ENCODE peak calls at places on chromosome 3, in nine cellular contexts. Z is cardiac fibroblast, J is LNCaP clone FGC, O is mammary epithelial cell, V is psoas muscle, K is AG04449, R is lower leg skin, A is heart left ventricle, S is epithelial cell of esophagus. X is an unnamed sample.

GRCh38 chr3:160780246-160780645 is 24.2 kb downstream of the PPM1L start:
- DNase-seq in K (no peak), V (no peak), S (no peak), R (no peak), A (no peak), J (no peak), O (no peak), Z (no peak), X (no peak)

GRCh38 chr3:120324185-120324584 is 25.0 kb downstream of the LRRC58 start:
- DNase-seq in K (no peak), R (no peak), A (no peak), J (no peak), V (no peak), Z (no peak), S (peak; percentile 41), O (no peak), X (no peak)

GRCh38 chr3:178343433-178344038 is 192.7 kb upstream of the KCNMB2 start:
- DNase-seq in R (no peak), V (no peak), K (no peak), Z (no peak), J (no peak), A (peak; percentile 45), S (peak; percentile 26), O (no peak), X (no peak)

GRCh38 chr3:51985063-51985462 is 1.7 kb downstream of the ACY1 start:
- DNase-seq in S (no peak), V (no peak), O (no peak), J (no peak), A (no peak), Z (no peak), K (no peak), R (no peak), X (no peak)

GRCh38 chr3:109702252-109702651 is 364.9 kb upstream of the DPPA4 start:
- DNase-seq in Z (peak; percentile 61), A (no peak), R (no peak), S (peak; percentile 49), K (no peak), J (no peak), O (peak; percentile 78), V (no peak), X (no peak)

GRCh38 chr3:5160926-5161858 is 26.3 kb upstream of the EDEM1 start:
- DNase-seq in J (no peak), V (no peak), K (no peak), R (no peak), O (peak; percentile 56), Z (no peak), A (no peak), S (peak; percentile 59), X (no peak)

GRCh38 chr3:149216195-149216869 is 5.3 kb downstream of the CP start:
- DNase-seq in Z (peak; percentile 54), K (no peak), A (no peak), R (no peak), S (no peak), V (no peak), J (no peak), O (no peak), X (no peak)

GRCh38 chr3:111715911-111716523 is 120.9 kb upstream of the ZBED2 start:
- DNase-seq in K (no peak), R (peak; percentile 41), O (no peak), J (peak; percentile 58), A (no peak), V (no peak), S (peak; percentile 60), Z (peak; percentile 74), X (no peak)

GRCh38 chr3:9725775-9726174 is 5.8 kb upstream of the BRPF1 start:
- DNase-seq in V (no peak), A (no peak), K (no peak), R (no peak), O (no peak), J (no peak), Z (no peak), S (no peak), X (no peak)

GRCh38 chr3:55089211-55089610 is 161.4 kb upstream of the LRTM1 start:
- DNase-seq in R (no peak), Z (peak; percentile 7), A (no peak), J (no peak), S (no peak), V (no peak), O (no peak), K (no peak), X (no peak)

GRCh38 chr3:73512095-73512494 is 112.6 kb downstream of the PDZRN3 start:
- DNase-seq in Z (peak; percentile 53), J (no peak), O (no peak), S (no peak), V (no peak), R (no peak), A (no peak), K (no peak), X (no peak)

GRCh38 chr3:66497982-66498671 is 2.7 kb downstream of the LRIG1 start:
- DNase-seq in Z (no peak), O (no peak), R (no peak), V (no peak), J (no peak), S (no peak), A (no peak), K (no peak), X (no peak)

GRCh38 chr3:66497288-66497972 is 3.4 kb downstream of the LRIG1 start:
- DNase-seq in V (no peak), O (no peak), S (no peak), A (no peak), Z (no peak), J (peak; percentile 71), R (no peak), K (no peak), X (no peak)

GRCh38 chr3:66499881-66500574 is 794 bp downstream of the LRIG1 start:
- DNase-seq in K (no peak), Z (peak; percentile 14), A (peak; percentile 76), S (peak; percentile 24), J (no peak), R (no peak), V (peak; percentile 68), O (peak; percentile 1), X (no peak)

GRCh38 chr3:66500575-66501482 is at the start of gene LRIG1:
- DNase-seq in Z (peak; percentile 99), A (peak; percentile 100), R (peak; percentile 98), K (peak; percentile 63), S (peak; percentile 99), O (peak; percentile 97), V (peak; percentile 100), J (peak; percentile 94), X (peak; percentile 85)

DNA sequence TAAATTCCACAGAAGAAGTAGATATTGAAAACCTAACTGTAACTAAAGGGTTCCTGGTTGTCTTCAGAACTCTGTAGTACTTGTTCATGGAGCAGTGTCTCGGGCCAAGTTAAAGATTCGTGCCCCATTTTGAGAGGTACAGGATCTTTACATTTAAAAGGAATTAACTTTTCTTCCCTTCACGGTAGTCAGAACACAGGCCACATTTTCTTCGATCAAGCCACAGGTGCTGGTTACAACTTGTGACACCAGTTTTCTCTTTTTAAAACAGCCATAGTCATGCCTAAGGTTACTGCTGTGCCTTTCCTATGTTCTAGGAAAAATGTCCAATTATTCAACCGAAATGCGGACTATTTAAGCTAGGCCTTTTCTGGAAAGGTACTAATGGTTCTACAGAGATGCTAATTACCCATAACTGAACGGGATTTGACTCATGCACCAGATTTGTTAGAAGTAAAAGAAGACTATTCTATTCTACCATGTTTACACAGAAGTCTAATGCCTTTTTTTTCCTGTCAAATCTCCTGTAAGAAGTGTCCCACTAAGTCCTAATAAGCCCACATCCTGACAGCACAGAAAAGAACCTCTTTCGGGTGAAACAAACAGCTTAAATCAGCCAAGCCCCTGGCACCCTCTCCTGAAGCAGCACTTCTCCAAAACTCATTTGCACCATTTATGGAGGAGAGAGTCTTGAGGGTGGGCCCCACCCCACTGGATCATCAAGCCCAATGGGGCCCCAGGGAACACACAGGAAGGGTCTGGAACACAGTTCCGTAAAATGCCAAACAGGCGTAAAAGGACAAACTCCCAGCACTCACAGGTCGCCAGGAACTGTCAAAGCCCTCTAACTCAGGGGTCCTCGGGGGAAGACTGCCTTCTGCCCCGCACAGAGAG is 1.9 kb downstream of the LRIG1 start:
- DNase-seq in K (no peak), V (peak; percentile 56), J (no peak), R (no peak), O (no peak), Z (no peak), S (no peak), A (no peak), X (no peak)
- H3K4me3 ChIP-seq in K (peak overlapping the region; percentile 81), V (peak overlapping the region; percentile 97), J (peak overlapping the region; percentile 91), R (peak overlapping the region; percentile 9), O (peak overlapping the region; percentile 88), Z (peak overlapping the region; percentile 86), S (peak overlapping the region; percentile 69), A (peak overlapping the region; percentile 96), X (peak overlapping the region; percentile 78)

DNA sequence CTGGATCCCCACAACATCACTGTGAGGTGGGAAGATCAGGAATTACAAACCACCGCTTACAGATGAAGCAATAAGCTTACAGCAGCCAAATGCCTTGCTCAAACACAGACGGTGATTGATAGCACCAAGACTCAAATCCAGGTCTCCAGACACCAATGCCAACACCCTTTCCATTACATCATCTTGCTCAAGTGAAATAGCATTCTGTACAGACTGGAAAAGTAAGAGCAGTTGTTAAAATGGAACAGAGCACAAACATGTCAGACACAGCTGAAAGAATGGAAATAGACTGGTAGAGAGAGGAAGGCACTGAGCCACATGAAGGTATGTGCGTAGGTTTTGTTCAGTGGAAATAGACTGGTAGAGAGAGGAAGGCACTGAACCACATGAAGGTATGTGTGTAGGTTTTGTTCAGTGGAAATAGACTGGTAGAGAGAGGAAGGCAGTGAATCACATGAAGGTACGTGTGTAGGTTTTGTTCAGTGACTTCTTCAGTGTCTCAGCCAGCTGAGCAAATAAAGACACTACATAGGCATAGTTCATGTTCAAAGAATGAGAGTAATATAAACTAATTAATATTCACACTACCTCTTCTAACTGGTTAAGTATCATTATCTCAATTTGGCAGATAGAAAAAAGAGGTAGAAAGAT is 15.6 kb downstream of the CLDN1 start:
- DNase-seq in K (no peak), O (peak; percentile 86), Z (peak; percentile 55), S (peak; percentile 96), J (no peak), V (no peak), A (no peak), R (peak; percentile 48), X (no peak)
- H3K4me3 ChIP-seq in K (no peak overlapping the region), O (no peak overlapping the region), Z (no peak overlapping the region), S (no peak overlapping the region), J (no peak overlapping the region), V (no peak overlapping the region), A (no peak overlapping the region), R (no peak overlapping the region), X (no peak overlapping the region)

GRCh38 chr3:31873254-31873653 is 107.8 kb downstream of the OSBPL10 start:
- DNase-seq in K (no peak), O (peak; percentile 51), Z (no peak), A (no peak), J (no peak), R (no peak), S (peak; percentile 51), V (no peak), X (no peak)
- H3K4me3 ChIP-seq in K (no peak overlapping the region), O (no peak overlapping the region), Z (no peak overlapping the region), A (no peak overlapping the region), J (no peak overlapping the region), R (no peak overlapping the region), S (no peak overlapping the region), V (no peak overlapping the region), X (no peak overlapping the region)

DNA sequence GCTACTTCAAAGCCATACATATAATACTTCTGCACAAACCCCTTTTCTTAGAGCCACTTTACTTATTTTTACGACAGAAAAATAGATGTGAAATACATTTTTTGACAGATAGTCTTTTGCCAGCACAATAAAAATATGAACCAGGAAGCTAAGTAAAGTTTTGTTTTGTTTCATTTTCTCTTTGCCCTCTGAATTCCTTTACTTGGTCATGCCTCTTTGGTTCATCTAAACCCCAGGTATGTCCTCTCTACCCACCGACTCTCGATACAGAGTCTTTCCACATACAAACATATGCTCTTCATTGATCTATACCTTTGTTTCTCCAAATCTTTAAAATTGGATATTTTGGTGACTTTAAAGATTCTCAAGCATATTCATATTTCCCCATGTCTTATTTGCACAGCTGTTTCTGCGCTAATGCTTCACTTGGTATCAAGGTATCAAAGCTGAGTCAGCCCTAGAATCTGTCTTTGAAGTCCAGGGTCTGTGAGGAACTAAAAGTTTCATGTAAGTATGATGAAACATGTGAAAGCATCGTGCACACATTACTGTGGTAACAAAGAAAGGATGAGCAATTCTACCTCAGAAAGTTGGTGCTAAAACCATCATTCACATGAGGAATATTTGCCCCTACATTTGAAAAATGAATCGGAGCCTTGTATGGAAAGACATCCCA is 845.4 kb downstream of the NAALADL2 start:
- DNase-seq in K (no peak), O (no peak), R (no peak), V (no peak), J (no peak), Z (no peak), S (peak; percentile 2), A (no peak), X (no peak)
- H3K4me3 ChIP-seq in K (no peak overlapping the region), O (no peak overlapping the region), R (no peak overlapping the region), V (no peak overlapping the region), J (no peak overlapping the region), Z (no peak overlapping the region), S (no peak overlapping the region), A (no peak overlapping the region), X (no peak overlapping the region)

X was measured in HFF-Myc.